ENCODE peak calls at places on chromosomes 13 and 19, in five cellular contexts. Y is IMR-90, B is upper lobe of left lung, E is stomach, V is HCT116. M is an unnamed sample.

GRCh38 chr19:3360494-3361383 is 5.6 kb upstream of the NFIC start:
- DNase-seq in Y (no peak), B (peak), E (peak), V (no peak), M (no peak)

GRCh38 chr13:46040763-46041162 is 11.8 kb downstream of the ZC3H13 start:
- DNase-seq in Y (no peak), B (no peak), E (no peak), V (no peak), M (no peak)

GRCh38 chr13:28533441-28534166 is 38.7 kb upstream of the FLT1 start:
- DNase-seq in Y (no peak), B (no peak), E (no peak), V (no peak), M (no peak)

GRCh38 chr13:77351326-77351725 is 24.4 kb upstream of the MYCBP2 start:
- DNase-seq in Y (no peak), B (no peak), E (no peak), V (no peak), M (no peak)

GRCh38 chr19:41031926-41032325 is 40.8 kb downstream of the CYP2B6 start:
- DNase-seq in Y (no peak), B (no peak), E (no peak), V (no peak), M (no peak)

GRCh38 chr13:71499235-71499634 is 367.8 kb downstream of the DACH1 start:
- DNase-seq in Y (no peak), B (no peak), E (no peak), V (no peak), M (no peak)

GRCh38 chr19:40739871-40740703 is 10.2 kb downstream of the ACTMAP start:
- DNase-seq in Y (no peak), B (peak), E (no peak), V (no peak), M (no peak)

GRCh38 chr13:113905018-113905417 is 41.1 kb upstream of the GAS6 start:
- DNase-seq in Y (no peak), B (no peak), E (peak), V (no peak), M (no peak)

GRCh38 chr13:112714772-112715569 is 25.1 kb downstream of the ATP11A start:
- DNase-seq in Y (no peak), B (no peak), E (peak), V (no peak), M (no peak)

GRCh38 chr13:41456768-41457588 is at the start of gene RGCC:
- DNase-seq in Y (peak), B (peak), E (peak), V (peak), M (peak)

GRCh38 chr13:69319659-69320058 is 788.0 kb upstream of the ATXN8OS start:
- DNase-seq in Y (no peak), B (no peak), E (no peak), V (no peak), M (no peak)

GRCh38 chr13:112335135-112335534 is 41.0 kb upstream of the SPACA7 start:
- DNase-seq in Y (no peak), B (no peak), E (no peak), V (no peak), M (no peak)

GRCh38 chr19:4803736-4804695 is 12.5 kb downstream of the FEM1A start:
- DNase-seq in Y (peak), B (peak), E (peak), V (peak), M (no peak)

GRCh38 chr19:4768934-4769777 is 22.4 kb upstream of the FEM1A start:
- DNase-seq in Y (peak), B (no peak), E (peak), V (peak), M (no peak)

GRCh38 chr19:43624933-43625332 is 5.5 kb upstream of the ZNF428 start:
- DNase-seq in Y (peak), B (peak), E (peak), V (peak), M (peak)

GRCh38 chr13:42534785-42535184 is 39.2 kb upstream of the TNFSF11 start:
- DNase-seq in Y (no peak), B (no peak), E (no peak), V (no peak), M (no peak)

GRCh38 chr13:94799330-94799729 is 87.0 kb upstream of the SOX21 start:
- DNase-seq in Y (no peak), B (no peak), E (no peak), V (no peak), M (no peak)

GRCh38 chr19:50794778-50795664 is 4.8 kb downstream of the ACP4 start:
- DNase-seq in Y (no peak), B (peak), E (no peak), V (no peak), M (no peak)

GRCh38 chr19:32652893-32653625 is 21.9 kb downstream of the ANKRD27 start:
- DNase-seq in Y (peak), B (no peak), E (peak), V (no peak), M (no peak)
- H3K27ac ChIP-seq in Y (no peak), B (peak), E (peak), V (no peak), M (no peak)

GRCh38 chr19:18274303-18274775 is at the start of gene IQCN:
- DNase-seq in Y (no peak), B (peak), E (peak), V (no peak), M (no peak)
- H3K27ac ChIP-seq in Y (peak), B (peak), E (peak), V (peak), M (peak)

DNA sequence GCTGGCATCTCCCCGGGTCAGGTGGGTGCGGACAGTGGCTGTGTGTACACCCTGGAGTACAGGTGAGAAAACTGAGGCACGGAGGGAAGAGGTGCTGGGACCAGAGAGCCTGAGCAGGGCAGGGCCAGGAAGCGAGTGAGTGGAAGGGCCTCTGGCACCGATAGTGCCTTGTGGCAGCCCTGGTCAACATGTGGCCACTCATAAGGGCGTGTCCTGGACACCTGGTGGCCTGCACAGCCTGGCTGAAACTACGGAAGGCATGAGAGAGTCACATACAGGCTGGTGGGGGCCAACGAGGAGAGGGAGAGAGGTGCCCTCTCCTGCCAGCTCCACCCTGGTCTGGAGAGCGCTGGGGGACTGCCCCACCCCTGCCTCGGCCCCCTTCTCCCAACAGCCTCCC is 6.1 kb downstream of the CBARP start:
- DNase-seq in Y (no peak), B (no peak), E (peak), V (no peak), M (no peak)
- H3K27ac ChIP-seq in Y (no peak), B (peak), E (peak), V (peak), M (no peak)

GRCh38 chr13:23788459-23788858 is 100.7 kb downstream of the MIPEP start:
- DNase-seq in Y (peak), B (no peak), E (no peak), V (no peak), M (no peak)

GRCh38 chr13:23789576-23790346 is 99.4 kb downstream of the MIPEP start:
- DNase-seq in Y (no peak), B (no peak), E (no peak), V (no peak), M (no peak)

GRCh38 chr13:23793711-23794110 is 95.5 kb downstream of the MIPEP start:
- DNase-seq in Y (no peak), B (no peak), E (no peak), V (no peak), M (no peak)

GRCh38 chr13:23792680-23793079 is 96.5 kb downstream of the MIPEP start:
- DNase-seq in Y (peak), B (no peak), E (no peak), V (no peak), M (no peak)

DNA sequence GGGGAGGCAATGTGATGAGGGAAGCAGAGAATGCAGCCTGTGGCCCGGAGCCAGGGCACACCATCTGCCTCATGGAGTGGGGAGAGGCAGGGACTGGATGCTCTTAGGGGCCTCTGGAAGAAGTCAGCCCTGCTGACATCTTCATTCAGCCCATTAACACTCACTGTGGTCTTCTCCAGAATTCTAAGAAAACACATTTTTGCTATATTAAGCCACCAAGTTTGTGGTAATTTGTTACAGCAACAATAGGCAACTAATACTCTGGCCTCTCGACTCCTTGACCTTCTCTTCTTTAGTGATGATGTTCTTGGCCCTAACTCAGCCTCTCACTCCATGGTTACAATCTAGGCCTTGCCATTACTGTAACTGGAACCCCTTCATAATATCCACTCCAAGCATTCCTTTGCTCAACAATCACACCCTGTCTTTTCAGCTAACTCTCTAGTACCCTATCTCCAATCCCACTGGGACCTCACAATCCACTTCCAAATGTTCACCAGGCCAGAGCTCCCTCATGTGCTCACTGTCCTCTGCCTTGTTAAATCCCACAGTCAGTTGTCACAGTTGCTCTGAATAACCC is 98.5 kb downstream of the MIPEP start:
- DNase-seq in Y (peak), B (peak), E (no peak), V (no peak), M (no peak)
- H3K27ac ChIP-seq in Y (peak), B (no peak), E (no peak), V (no peak), M (no peak)

GRCh38 chr13:109575821-109576220 is 210.6 kb downstream of the IRS2 start:
- DNase-seq in Y (no peak), B (no peak), E (no peak), V (no peak), M (no peak)

GRCh38 chr13:109572389-109572788 is 214.0 kb downstream of the IRS2 start:
- DNase-seq in Y (no peak), B (peak), E (no peak), V (no peak), M (no peak)

GRCh38 chr13:109577191-109577700 is 209.1 kb downstream of the IRS2 start:
- DNase-seq in Y (no peak), B (no peak), E (no peak), V (no peak), M (no peak)

GRCh38 chr13:109576331-109576813 is 210.0 kb downstream of the IRS2 start:
- DNase-seq in Y (no peak), B (no peak), E (peak), V (no peak), M (no peak)
- H3K27ac ChIP-seq in Y (no peak), B (no peak), E (peak), V (no peak), M (no peak)

DNA sequence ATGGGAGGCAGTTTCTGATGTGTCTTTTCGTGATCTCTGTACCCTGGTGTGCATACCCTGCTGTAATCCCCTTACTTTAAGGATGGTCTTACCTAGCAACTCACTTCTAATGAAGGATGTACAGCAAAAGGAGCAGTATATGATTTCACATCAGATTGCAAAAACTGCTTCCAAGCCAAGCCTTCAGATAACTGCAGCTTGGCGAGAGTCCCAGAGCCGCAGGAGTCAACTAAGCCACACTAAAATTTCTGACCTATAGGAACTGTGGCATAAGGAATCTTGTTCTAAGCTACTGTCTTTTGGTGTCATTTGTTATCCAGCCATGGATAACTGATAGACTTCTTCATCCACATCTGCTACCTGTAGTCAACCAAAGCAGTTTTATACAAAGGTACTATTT is 496.7 kb downstream of the GPC6 start:
- DNase-seq in Y (peak), B (no peak), E (no peak), V (no peak), M (no peak)
- H3K27ac ChIP-seq in Y (no peak), B (no peak), E (no peak), V (no peak), M (no peak)

GRCh38 chr19:48400018-48400742 is 6.7 kb downstream of the GRIN2D start:
- DNase-seq in Y (peak), B (no peak), E (peak), V (peak), M (no peak)

GRCh38 chr19:48397263-48397635 is 3.8 kb downstream of the GRIN2D start:
- DNase-seq in Y (no peak), B (no peak), E (no peak), V (no peak), M (no peak)

GRCh38 chr19:48396871-48397176 is 3.4 kb downstream of the GRIN2D start:
- DNase-seq in Y (no peak), B (no peak), E (no peak), V (no peak), M (no peak)

GRCh38 chr19:48397636-48398328 is 4.3 kb downstream of the GRIN2D start:
- DNase-seq in Y (no peak), B (no peak), E (no peak), V (no peak), M (no peak)

DNA sequence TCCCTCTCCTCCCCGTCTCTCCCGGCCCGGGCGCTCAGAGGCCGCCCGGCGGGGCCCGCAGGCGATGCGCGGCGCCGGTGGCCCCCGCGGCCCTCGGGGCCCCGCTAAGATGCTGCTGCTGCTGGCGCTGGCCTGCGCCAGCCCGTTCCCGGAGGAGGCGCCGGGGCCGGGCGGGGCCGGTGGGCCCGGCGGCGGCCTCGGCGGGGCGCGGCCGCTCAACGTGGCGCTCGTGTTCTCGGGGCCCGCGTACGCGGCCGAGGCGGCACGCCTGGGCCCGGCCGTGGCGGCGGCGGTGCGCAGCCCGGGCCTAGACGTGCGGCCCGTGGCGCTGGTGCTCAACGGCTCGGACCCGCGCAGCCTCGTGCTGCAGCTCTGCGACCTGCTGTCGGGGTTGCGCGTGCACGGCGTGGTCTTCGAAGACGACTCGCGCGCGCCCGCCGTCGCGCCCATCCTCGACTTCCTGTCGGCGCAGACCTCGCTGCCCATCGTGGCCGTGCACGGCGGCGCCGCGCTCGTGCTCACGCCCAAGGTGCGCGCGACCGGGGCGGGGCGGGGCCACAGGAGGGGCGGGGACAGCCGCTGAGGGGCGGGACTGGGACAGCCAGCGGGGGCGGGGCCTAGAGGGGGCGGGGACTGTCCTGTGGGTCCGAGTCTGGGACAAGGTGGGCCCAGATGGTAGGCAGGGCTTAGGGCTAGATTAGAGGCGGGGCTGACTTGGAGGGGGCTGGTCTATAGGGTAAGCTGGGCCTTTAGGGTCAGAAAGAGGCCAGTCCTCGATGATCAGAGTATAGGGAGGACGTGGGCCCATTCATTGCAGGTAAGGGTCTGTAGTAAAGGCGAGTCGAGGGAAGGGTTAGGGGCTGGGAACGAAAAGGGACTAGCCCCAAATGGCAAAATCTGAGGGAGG is 5.1 kb downstream of the GRIN2D start:
- DNase-seq in Y (peak), B (peak), E (peak), V (peak), M (no peak)
- H3K27ac ChIP-seq in Y (no peak), B (peak), E (no peak), V (peak), M (peak)

GRCh38 chr13:81320516-81320915 is 979.6 kb upstream of the SPRY2 start:
- DNase-seq in Y (no peak), B (no peak), E (no peak), V (no peak), M (no peak)

DNA sequence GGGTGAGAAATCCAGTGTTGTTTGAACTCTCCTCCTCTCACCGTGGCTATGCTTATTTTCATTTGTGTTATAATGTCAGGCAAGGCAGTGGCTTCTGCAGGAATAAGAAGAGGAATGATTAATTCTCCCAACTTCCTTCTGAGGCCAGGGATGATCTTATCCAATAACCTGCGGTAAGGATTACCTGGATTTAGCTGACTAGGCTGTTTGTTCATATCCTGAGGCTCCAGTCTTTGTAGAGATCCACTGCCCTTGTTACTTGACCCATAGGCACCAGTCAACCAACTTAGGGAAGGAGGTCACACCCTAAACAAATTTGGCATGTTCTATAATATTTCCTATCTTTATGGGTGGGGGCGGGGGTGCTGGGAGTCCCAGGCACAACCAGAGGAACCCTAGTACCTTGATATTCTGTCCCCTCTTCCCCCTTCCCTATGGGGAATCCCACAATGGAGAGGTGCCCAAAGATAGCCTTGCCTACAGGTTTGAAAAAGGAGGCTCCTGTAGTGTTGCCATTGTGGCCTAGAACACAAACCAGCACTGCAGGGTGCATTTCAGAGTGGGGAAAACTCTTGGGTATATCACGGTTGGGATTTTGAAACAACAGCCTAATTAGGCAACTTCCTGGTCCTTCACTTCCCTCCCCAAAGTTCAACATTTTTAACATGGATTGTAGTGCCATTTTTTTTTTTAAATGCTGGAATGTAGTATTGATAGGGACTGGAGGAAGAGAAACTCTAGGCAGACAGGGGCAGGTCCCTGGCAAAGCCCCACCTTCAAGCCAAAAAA is 977.5 kb upstream of the SPRY2 start:
- DNase-seq in Y (no peak), B (no peak), E (no peak), V (no peak), M (no peak)
- H3K27ac ChIP-seq in Y (no peak), B (no peak), E (no peak), V (no peak), M (no peak)

GRCh38 chr13:47893527-47893926 is 107.5 kb downstream of the SUCLA2 start:
- DNase-seq in Y (no peak), B (no peak), E (no peak), V (no peak), M (no peak)
- H3K27ac ChIP-seq in Y (no peak), B (no peak), E (no peak), V (no peak), M (no peak)

M was measured in esophagus squamous epithelium.